ENCODE peak calls at places on chromosomes 2 and 18, in six cellular contexts. One of them, this sample, is unnamed.
A peak's percentile ranks its signal among the peaks of the same experiment; 100 is the strongest.

GRCh38 chr2:43397821-43398220 is 171.4 kb upstream of the ZFP36L2 start:
- DNase-seq in GM12878: no peak
- DNase-seq in H1: no peak
- DNase-seq in K562: no peak
- DNase-seq in GM12892: no peak
- DNase-seq in HepG2: no peak
- DNase-seq in this sample: no peak

GRCh38 chr2:224221455-224221913 is 180.4 kb downstream of the FAM124B start:
- DNase-seq in GM12878: no peak
- DNase-seq in H1: no peak
- DNase-seq in K562: no peak
- DNase-seq in GM12892: no peak
- DNase-seq in HepG2: no peak
- DNase-seq in this sample: no peak

GRCh38 chr2:144943986-144944385 is 424.1 kb upstream of the ZEB2 start:
- DNase-seq in GM12878: no peak
- DNase-seq in H1: no peak
- DNase-seq in K562: no peak
- DNase-seq in GM12892: no peak
- DNase-seq in HepG2: no peak
- DNase-seq in this sample: no peak

GRCh38 chr18:26103579-26103978 is 13.2 kb upstream of the SS18 start:
- DNase-seq in GM12878: no peak
- DNase-seq in H1: peak; percentile 84
- DNase-seq in K562: peak; percentile 53
- DNase-seq in GM12892: no peak
- DNase-seq in HepG2: peak; percentile 4
- DNase-seq in this sample: no peak

GRCh38 chr18:79516441-79516931 is 120.8 kb downstream of the NFATC1 start:
- DNase-seq in GM12878: no peak
- DNase-seq in H1: no peak
- DNase-seq in K562: no peak
- DNase-seq in GM12892: no peak
- DNase-seq in HepG2: no peak
- DNase-seq in this sample: no peak

GRCh38 chr2:229129738-229130371 is 141.2 kb downstream of the PID1 start:
- DNase-seq in GM12878: no peak
- DNase-seq in H1: no peak
- DNase-seq in K562: no peak
- DNase-seq in GM12892: no peak
- DNase-seq in HepG2: no peak
- DNase-seq in this sample: no peak

GRCh38 chr18:55577812-55578539 is 10.0 kb downstream of the TCF4 start:
- DNase-seq in GM12878: no peak
- DNase-seq in H1: no peak
- DNase-seq in K562: peak; percentile 18
- DNase-seq in GM12892: no peak
- DNase-seq in HepG2: no peak
- DNase-seq in this sample: no peak

GRCh38 chr2:45236268-45236667 is 227.0 kb upstream of the SIX2 start:
- DNase-seq in GM12878: no peak
- DNase-seq in H1: no peak
- DNase-seq in K562: no peak
- DNase-seq in GM12892: no peak
- DNase-seq in HepG2: no peak
- DNase-seq in this sample: no peak

GRCh38 chr18:55083461-55083860 is 124.2 kb upstream of the CCDC68 start:
- DNase-seq in GM12878: no peak
- DNase-seq in H1: no peak
- DNase-seq in K562: no peak
- DNase-seq in GM12892: no peak
- DNase-seq in HepG2: no peak
- DNase-seq in this sample: no peak

GRCh38 chr18:32777049-32777448 is 4.2 kb upstream of the KLHL14 start:
- DNase-seq in GM12878: no peak
- DNase-seq in H1: no peak
- DNase-seq in K562: no peak
- DNase-seq in GM12892: no peak
- DNase-seq in HepG2: peak; percentile 46
- DNase-seq in this sample: no peak

GRCh38 chr18:49858309-49859005 is 45.1 kb upstream of the ACAA2 start:
- DNase-seq in GM12878: no peak
- DNase-seq in H1: peak; percentile 90
- DNase-seq in K562: peak; percentile 64
- DNase-seq in GM12892: peak; percentile 48
- DNase-seq in HepG2: peak; percentile 44
- DNase-seq in this sample: peak; percentile 56

GRCh38 chr2:189350515-189351209 is 90.6 kb upstream of the WDR75 start:
- DNase-seq in GM12878: no peak
- DNase-seq in H1: no peak
- DNase-seq in K562: no peak
- DNase-seq in GM12892: no peak
- DNase-seq in HepG2: no peak
- DNase-seq in this sample: no peak

GRCh38 chr18:22207022-22207758 is 37.8 kb downstream of the GATA6 start:
- DNase-seq in GM12878: no peak
- DNase-seq in H1: no peak
- DNase-seq in K562: no peak
- DNase-seq in GM12892: no peak
- DNase-seq in HepG2: no peak
- DNase-seq in this sample: no peak

GRCh38 chr2:110115291-110116032 is at the start of gene MALL:
- DNase-seq in GM12878: no peak
- DNase-seq in H1: no peak
- DNase-seq in K562: no peak
- DNase-seq in GM12892: no peak
- DNase-seq in HepG2: no peak
- DNase-seq in this sample: no peak

GRCh38 chr2:241314181-241314932 is 1.1 kb downstream of the HDLBP start:
- DNase-seq in GM12878: no peak
- DNase-seq in H1: no peak
- DNase-seq in K562: no peak
- DNase-seq in GM12892: no peak
- DNase-seq in HepG2: peak; percentile 62
- DNase-seq in this sample: no peak

GRCh38 chr2:31694444-31694843 is 113.7 kb upstream of the SRD5A2 start:
- DNase-seq in GM12878: no peak
- DNase-seq in H1: no peak
- DNase-seq in K562: peak; percentile 19
- DNase-seq in GM12892: no peak
- DNase-seq in HepG2: peak; percentile 43
- DNase-seq in this sample: no peak

GRCh38 chr2:222969491-222969890 is 82.5 kb upstream of the KCNE4 start:
- DNase-seq in GM12878: no peak
- DNase-seq in H1: no peak
- DNase-seq in K562: no peak
- DNase-seq in GM12892: no peak
- DNase-seq in HepG2: no peak
- DNase-seq in this sample: no peak

GRCh38 chr2:226411727-226412360 is 387.8 kb downstream of the IRS1 start:
- DNase-seq in GM12878: no peak
- DNase-seq in H1: no peak
- DNase-seq in K562: no peak
- DNase-seq in GM12892: no peak
- DNase-seq in HepG2: peak; percentile 95
- DNase-seq in this sample: no peak

GRCh38 chr2:19362094-19362649 is 3.7 kb upstream of the OSR1 start:
- DNase-seq in GM12878: no peak
- DNase-seq in H1: no peak
- DNase-seq in K562: no peak
- DNase-seq in GM12892: no peak
- DNase-seq in HepG2: no peak
- DNase-seq in this sample: no peak

GRCh38 chr18:48715651-48716354 is 177.0 kb downstream of the CTIF start:
- DNase-seq in GM12878: no peak
- DNase-seq in H1: no peak
- DNase-seq in K562: no peak
- DNase-seq in GM12892: no peak
- DNase-seq in HepG2: no peak
- DNase-seq in this sample: peak; percentile 50

GRCh38 chr2:241593271-241593670 is 34.7 kb downstream of the BOK start:
- DNase-seq in GM12878: no peak
- DNase-seq in H1: no peak
- DNase-seq in K562: no peak
- DNase-seq in GM12892: no peak
- DNase-seq in HepG2: no peak
- DNase-seq in this sample: no peak

GRCh38 chr2:127771756-127772155 is 39.2 kb downstream of the WDR33 start:
- DNase-seq in GM12878: no peak
- DNase-seq in H1: no peak
- DNase-seq in K562: no peak
- DNase-seq in GM12892: no peak
- DNase-seq in HepG2: no peak
- DNase-seq in this sample: no peak

GRCh38 chr2:26870585-26871095 is 22.7 kb downstream of the DPYSL5 start:
- DNase-seq in GM12878: no peak
- DNase-seq in H1: peak; percentile 4
- DNase-seq in K562: no peak
- DNase-seq in GM12892: no peak
- DNase-seq in HepG2: no peak
- DNase-seq in this sample: no peak

GRCh38 chr2:85433511-85434089 is 15.1 kb downstream of the SH2D6 start:
- DNase-seq in GM12878: no peak
- DNase-seq in H1: no peak
- DNase-seq in K562: no peak
- DNase-seq in GM12892: no peak
- DNase-seq in HepG2: no peak
- DNase-seq in this sample: no peak

GRCh38 chr2:160199683-160200389 is at the start of gene ITGB6:
- DNase-seq in GM12878: no peak
- DNase-seq in H1: no peak
- DNase-seq in K562: no peak
- DNase-seq in GM12892: no peak
- DNase-seq in HepG2: no peak
- DNase-seq in this sample: no peak

GRCh38 chr2:175151791-175152190 is 16.2 kb downstream of the ATF2 start:
- DNase-seq in GM12878: no peak
- DNase-seq in H1: no peak
- DNase-seq in K562: no peak
- DNase-seq in GM12892: no peak
- DNase-seq in HepG2: no peak
- DNase-seq in this sample: no peak

GRCh38 chr2:69087211-69087911 is 74.4 kb downstream of the ANTXR1 start:
- DNase-seq in GM12878: no peak
- DNase-seq in H1: no peak
- DNase-seq in K562: no peak
- DNase-seq in GM12892: no peak
- DNase-seq in HepG2: no peak
- DNase-seq in this sample: no peak

GRCh38 chr18:37604032-37604431 is 38.4 kb upstream of the CELF4 start:
- DNase-seq in GM12878: no peak
- DNase-seq in H1: peak; percentile 7
- DNase-seq in K562: no peak
- DNase-seq in GM12892: no peak
- DNase-seq in HepG2: no peak
- DNase-seq in this sample: no peak

GRCh38 chr18:37598966-37599896 is 33.6 kb upstream of the CELF4 start:
- DNase-seq in GM12878: no peak
- DNase-seq in H1: peak; percentile 31
- DNase-seq in K562: no peak
- DNase-seq in GM12892: no peak
- DNase-seq in HepG2: no peak
- DNase-seq in this sample: no peak
- TF ChIP-seq TAF1 in GM12878: no peak
- TF ChIP-seq TAF1 in H1: no peak
- TF ChIP-seq TAF1 in K562: no peak
- TF ChIP-seq TAF1 in GM12892: no peak
- TF ChIP-seq TAF1 in HepG2: no peak
- TF ChIP-seq TAF1 in this sample: no peak

DNA sequence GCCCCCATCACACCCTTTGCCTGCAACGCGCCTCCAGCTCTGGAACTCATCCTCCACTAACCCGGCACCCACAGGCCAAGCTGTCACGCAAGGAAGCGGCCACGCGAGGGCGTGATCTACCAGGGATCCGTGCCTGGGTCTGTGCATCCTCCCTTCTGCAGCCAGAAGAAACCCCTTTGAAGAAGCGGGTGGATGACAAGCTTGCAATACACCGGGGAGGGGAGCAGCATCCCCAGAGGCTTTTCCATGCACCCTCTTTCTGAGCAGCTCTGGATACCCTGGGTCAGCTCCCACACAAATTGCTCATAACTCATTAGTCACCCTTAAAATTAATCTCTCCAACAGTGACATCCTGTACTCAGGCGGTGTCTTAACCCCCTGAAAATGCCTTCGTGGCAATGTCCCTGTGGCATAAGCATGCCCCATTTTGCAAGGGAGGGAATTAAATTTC is 47.6 kb downstream of the PDCL3 start:
- DNase-seq in GM12878: no peak
- DNase-seq in H1: peak; percentile 85
- DNase-seq in K562: peak; percentile 68
- DNase-seq in GM12892: peak; percentile 52
- DNase-seq in HepG2: peak; percentile 36
- DNase-seq in this sample: peak; percentile 63
- TF ChIP-seq POLR2A in GM12878: no peak
- TF ChIP-seq POLR2A in H1: no peak
- TF ChIP-seq POLR2A in K562: no peak
- TF ChIP-seq POLR2A in GM12892: no peak
- TF ChIP-seq POLR2A in HepG2: no peak
- TF ChIP-seq POLR2A in this sample: no peak

GRCh38 chr2:62424899-62425298 is 81.1 kb downstream of the TMEM17 start:
- DNase-seq in GM12878: no peak
- DNase-seq in H1: no peak
- DNase-seq in K562: no peak
- DNase-seq in GM12892: no peak
- DNase-seq in HepG2: no peak
- DNase-seq in this sample: no peak
- TF ChIP-seq POLR2AphosphoS5 in GM12878: no peak
- TF ChIP-seq POLR2AphosphoS5 in H1: no peak
- TF ChIP-seq POLR2AphosphoS5 in K562: no peak
- TF ChIP-seq POLR2AphosphoS5 in GM12892: no peak
- TF ChIP-seq POLR2AphosphoS5 in HepG2: no peak
- TF ChIP-seq POLR2AphosphoS5 in this sample: no peak

DNA sequence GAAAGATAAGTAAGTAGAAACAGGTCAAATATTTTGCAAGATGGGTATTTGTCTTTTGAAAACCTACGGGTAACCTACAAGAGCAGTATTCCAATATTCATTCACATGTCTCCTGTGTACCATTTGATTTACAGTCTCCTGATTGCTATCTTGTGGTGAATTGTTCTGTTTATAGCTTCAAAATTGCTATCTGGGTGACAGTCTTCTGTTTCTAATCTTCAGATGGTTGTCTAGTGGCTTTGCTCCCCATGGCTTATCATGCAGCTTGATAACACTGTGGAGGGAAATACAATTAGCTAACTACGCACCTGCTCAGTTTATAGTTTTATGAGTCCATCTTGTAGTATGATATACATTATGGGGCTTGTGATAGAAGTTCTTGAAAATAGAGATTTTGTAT is 816.8 kb downstream of the CPS1 start:
- DNase-seq in GM12878: no peak
- DNase-seq in H1: no peak
- DNase-seq in K562: no peak
- DNase-seq in GM12892: no peak
- DNase-seq in HepG2: no peak
- DNase-seq in this sample: no peak
- TF ChIP-seq TAF1 in GM12878: no peak
- TF ChIP-seq TAF1 in H1: no peak
- TF ChIP-seq TAF1 in K562: no peak
- TF ChIP-seq TAF1 in GM12892: no peak
- TF ChIP-seq TAF1 in HepG2: no peak
- TF ChIP-seq TAF1 in this sample: no peak

GRCh38 chr2:54560146-54560881 is 104.2 kb downstream of the SPTBN1 start:
- DNase-seq in GM12878: no peak
- DNase-seq in H1: no peak
- DNase-seq in K562: peak; percentile 48
- DNase-seq in GM12892: no peak
- DNase-seq in HepG2: no peak
- DNase-seq in this sample: no peak
- TF ChIP-seq POLR2A in GM12878: peak; percentile 80
- TF ChIP-seq POLR2A in H1: no peak
- TF ChIP-seq POLR2A in K562: peak; percentile 72
- TF ChIP-seq POLR2A in GM12892: peak; percentile 90
- TF ChIP-seq POLR2A in HepG2: no peak
- TF ChIP-seq POLR2A in this sample: peak; percentile 80

This sample was measured in GM12891.